ENCODE peak calls at places on chromosome 21, in six cellular contexts. T is HT1080; D is HAP-1; B is stimulated activated CD8-positive, alpha-beta memory T cell treated with anti-CD3 and anti-CD28 coated beads, Interleukin-15, amount 100 ng/mL, for 24 hours; W is psoas muscle; Q is NCI-H1105. J is an unnamed sample.
A peak's percentile ranks its signal among the peaks of the same experiment; 100 is the strongest.

GRCh38 chr21:34609244-34609950 is 5.5 kb downstream of the RCAN1 start:
- DNase-seq in T (no peak), D (peak; percentile 82), B (no peak), W (no peak), Q (no peak), J (no peak)

GRCh38 chr21:14712121-14712520 is 166.0 kb upstream of the SAMSN1 start:
- DNase-seq in T (no peak), D (no peak), B (no peak), W (no peak), Q (no peak), J (no peak)

GRCh38 chr21:16117331-16117730 is 387.5 kb downstream of the USP25 start:
- DNase-seq in T (no peak), D (no peak), B (no peak), W (no peak), Q (no peak), J (no peak)

GRCh38 chr21:42613756-42614155 is 39.7 kb upstream of the PDE9A start:
- DNase-seq in T (no peak), D (no peak), B (no peak), W (no peak), Q (no peak), J (no peak)

GRCh38 chr21:46184625-46185555 is 631 bp upstream of the SPATC1L start:
- DNase-seq in T (peak; percentile 83), D (no peak), B (peak; percentile 43), W (peak; percentile 89), Q (peak; percentile 73), J (peak; percentile 89)

GRCh38 chr21:45332981-45333582 is 45.4 kb upstream of the POFUT2 start:
- DNase-seq in T (no peak), D (no peak), B (no peak), W (peak; percentile 39), Q (no peak), J (no peak)

GRCh38 chr21:43315244-43316137 is 111.4 kb downstream of the SIK1 start:
- DNase-seq in T (no peak), D (no peak), B (no peak), W (peak; percentile 28), Q (no peak), J (no peak)

GRCh38 chr21:34670962-34671348 is 2.2 kb downstream of the CLIC6 start:
- DNase-seq in T (no peak), D (no peak), B (no peak), W (no peak), Q (no peak), J (no peak)